ENCODE peak calls at places on chromosomes 3 and 15, in ten cellular contexts. Q, W, S, L, J, A, E, U, Z and T are unnamed samples.

GRCh38 chr15:93428135-93428534 is 339.1 kb upstream of the RGMA start:
- DNase-seq in Q (no peak), W (peak), S (no peak), L (no peak), J (no peak), A (no peak), E (no peak), U (no peak), Z (no peak), T (no peak)

GRCh38 chr3:110343945-110344344 is 727.7 kb upstream of the NECTIN3 start:
- DNase-seq in Q (no peak), W (no peak), S (no peak), L (no peak), J (no peak), A (no peak), E (no peak), U (peak), Z (no peak), T (peak)

GRCh38 chr15:72201346-72202029 is 3.9 kb upstream of the GRAMD2A start:
- DNase-seq in Q (no peak), W (no peak), S (no peak), L (no peak), J (no peak), A (no peak), E (peak), U (no peak), Z (no peak), T (peak)

GRCh38 chr15:63474810-63475316 is 29.5 kb upstream of the USP3 start:
- DNase-seq in Q (no peak), W (no peak), S (no peak), L (no peak), J (no peak), A (no peak), E (peak), U (peak), Z (no peak), T (no peak)

GRCh38 chr3:133831966-133832801 is 26.6 kb downstream of the SRPRB start:
- DNase-seq in Q (no peak), W (no peak), S (no peak), L (no peak), J (no peak), A (peak), E (peak), U (no peak), Z (no peak), T (no peak)

GRCh38 chr3:5226783-5227182 is 39.3 kb downstream of the EDEM1 start:
- DNase-seq in Q (no peak), W (no peak), S (no peak), L (peak), J (no peak), A (peak), E (peak), U (peak), Z (peak), T (peak)

GRCh38 chr3:140186421-140186920 is 251.5 kb downstream of the CLSTN2 start:
- DNase-seq in Q (no peak), W (peak), S (no peak), L (peak), J (no peak), A (no peak), E (no peak), U (peak), Z (peak), T (peak)

GRCh38 chr15:39579487-39580116 is 1.3 kb upstream of the THBS1 start:
- DNase-seq in Q (no peak), W (peak), S (peak), L (peak), J (no peak), A (peak), E (no peak), U (peak), Z (peak), T (peak)

GRCh38 chr3:139794469-139795265 is 116.9 kb upstream of the NMNAT3 start:
- DNase-seq in Q (no peak), W (peak), S (no peak), L (no peak), J (no peak), A (no peak), E (no peak), U (peak), Z (no peak), T (no peak)

GRCh38 chr15:89089316-89090230 is 1.3 kb downstream of the ABHD2 start:
- DNase-seq in Q (no peak), W (no peak), S (no peak), L (no peak), J (no peak), A (no peak), E (peak), U (no peak), Z (no peak), T (no peak)

GRCh38 chr3:172760406-172760805 is 9.9 kb downstream of the ECT2 start:
- DNase-seq in Q (no peak), W (peak), S (no peak), L (peak), J (no peak), A (no peak), E (no peak), U (peak), Z (no peak), T (peak)

GRCh38 chr3:111733856-111734255 is 125.2 kb upstream of the PHLDB2 start:
- DNase-seq in Q (no peak), W (peak), S (no peak), L (no peak), J (no peak), A (no peak), E (no peak), U (no peak), Z (no peak), T (no peak)

GRCh38 chr3:102537122-102537521 is 102.3 kb downstream of the ZPLD1 start:
- DNase-seq in Q (no peak), W (no peak), S (no peak), L (no peak), J (no peak), A (no peak), E (no peak), U (no peak), Z (no peak), T (no peak)

GRCh38 chr15:101233651-101234281 is 18.1 kb downstream of the CHSY1 start:
- DNase-seq in Q (no peak), W (no peak), S (no peak), L (no peak), J (no peak), A (no peak), E (no peak), U (no peak), Z (no peak), T (no peak)

GRCh38 chr3:25568525-25569078 is 96.1 kb downstream of the TOP2B start:
- DNase-seq in Q (no peak), W (no peak), S (no peak), L (no peak), J (no peak), A (no peak), E (no peak), U (no peak), Z (no peak), T (no peak)

GRCh38 chr15:78396976-78397375 is 41.0 kb upstream of the IREB2 start:
- DNase-seq in Q (no peak), W (no peak), S (peak), L (no peak), J (no peak), A (no peak), E (peak), U (peak), Z (peak), T (no peak)

GRCh38 chr15:23855260-23855659 is 168.2 kb upstream of the NDN start:
- DNase-seq in Q (no peak), W (no peak), S (no peak), L (no peak), J (no peak), A (no peak), E (no peak), U (peak), Z (no peak), T (no peak)

GRCh38 chr3:65493371-65493882 is 545.3 kb downstream of the MAGI1 start:
- DNase-seq in Q (no peak), W (no peak), S (no peak), L (no peak), J (no peak), A (no peak), E (no peak), U (no peak), Z (no peak), T (no peak)

GRCh38 chr3:24318668-24319287 is 175.9 kb downstream of the THRB start:
- DNase-seq in Q (no peak), W (no peak), S (no peak), L (no peak), J (no peak), A (no peak), E (no peak), U (peak), Z (no peak), T (peak)

GRCh38 chr3:194305356-194306108 is 45.6 kb downstream of the CPN2 start:
- DNase-seq in Q (no peak), W (no peak), S (no peak), L (no peak), J (no peak), A (no peak), E (peak), U (no peak), Z (no peak), T (no peak)